ENCODE peak calls at places on chromosomes 11 and 22, in nine cellular contexts. A is A549, E is left lung, S is fibroblast of mammary gland, W is lower lobe of right lung, C is prostate gland, G is colonic mucosa, Z is GM23248, Y is foreskin fibroblast. F is an unnamed sample.

GRCh38 chr22:50082961-50083461 is 2.2 kb downstream of the MLC1 start:
- DNase-seq in E (peak; percentile 78), Y (no peak), A (no peak), G (no peak), S (no peak), W (no peak), Z (no peak), C (no peak), F (no peak)

GRCh38 chr22:17205432-17205831 is 13.8 kb downstream of the ADA2 start:
- DNase-seq in S (no peak), A (no peak), C (no peak), Z (no peak), E (no peak), G (no peak), Y (no peak), W (no peak), F (no peak)

GRCh38 chr22:30221121-30221992 is 25.2 kb downstream of the LIF start:
- DNase-seq in Y (no peak), W (no peak), S (no peak), G (no peak), C (no peak), Z (no peak), A (no peak), E (no peak), F (no peak)

GRCh38 chr11:120188371-120188770 is 22.5 kb upstream of the OAF start:
- DNase-seq in W (no peak), C (no peak), Z (no peak), G (no peak), Y (no peak), A (no peak), E (no peak), S (no peak), F (no peak)

GRCh38 chr11:33899383-33900037 is 7.6 kb upstream of the LMO2 start:
- DNase-seq in C (peak; percentile 65), S (peak; percentile 83), E (no peak), Y (peak; percentile 87), G (peak; percentile 64), W (peak; percentile 55), A (peak; percentile 31), Z (peak; percentile 93), F (peak; percentile 29)

GRCh38 chr11:94328587-94329080 is 24.3 kb downstream of the IZUMO1R start:
- DNase-seq in C (no peak), S (no peak), W (no peak), A (no peak), Y (no peak), G (no peak), E (no peak), Z (no peak), F (no peak)

GRCh38 chr11:132822294-132822693 is 710.0 kb downstream of the OPCML start:
- DNase-seq in Y (no peak), W (no peak), C (no peak), Z (no peak), A (no peak), G (no peak), S (no peak), E (no peak), F (no peak)

GRCh38 chr11:120178441-120179070 is 32.3 kb upstream of the OAF start:
- DNase-seq in E (no peak), W (no peak), Z (peak; percentile 84), A (no peak), S (peak; percentile 50), G (no peak), Y (peak; percentile 35), C (no peak), F (no peak)

GRCh38 chr11:69387409-69387885 is 93.5 kb downstream of the MYEOV start:
- DNase-seq in W (no peak), G (no peak), Y (no peak), E (no peak), A (no peak), S (no peak), C (no peak), Z (no peak), F (no peak)

GRCh38 chr11:24575392-24575791 is 78.5 kb downstream of the LUZP2 start:
- DNase-seq in Z (peak; percentile 3), C (no peak), W (no peak), Y (peak; percentile 8), G (no peak), A (peak; percentile 0), E (no peak), S (peak; percentile 14), F (no peak)

GRCh38 chr11:121575250-121575962 is 122.6 kb upstream of the SORL1-AS1 start:
- DNase-seq in Z (peak; percentile 8), G (peak; percentile 33), S (peak; percentile 82), W (peak; percentile 89), A (no peak), E (peak; percentile 90), Y (peak; percentile 83), C (no peak), F (peak; percentile 64)

GRCh38 chr11:113849713-113850112 is 25.7 kb downstream of the USP28 start:
- DNase-seq in W (no peak), S (no peak), A (no peak), E (no peak), G (no peak), Z (no peak), Y (no peak), C (no peak), F (no peak)

GRCh38 chr22:50696799-50697561 is 24.4 kb downstream of the SHANK3 start:
- DNase-seq in Y (peak; percentile 55), G (no peak), Z (peak; percentile 65), E (peak; percentile 80), W (peak; percentile 41), A (no peak), S (no peak), C (no peak), F (no peak)

GRCh38 chr11:94790771-94791180 is 22.6 kb downstream of the AMOTL1 start:
- DNase-seq in Y (peak; percentile 47), E (no peak), A (no peak), G (no peak), S (no peak), Z (peak; percentile 57), C (no peak), W (no peak), F (no peak)

GRCh38 chr22:30286813-30287625 is 2.3 kb downstream of the CASTOR1 start:
- DNase-seq in W (peak; percentile 88), A (peak; percentile 73), Z (peak; percentile 47), E (peak; percentile 97), C (peak; percentile 61), Y (peak; percentile 71), S (peak; percentile 45), G (peak; percentile 88), F (no peak)

GRCh38 chr22:32579533-32580220 is 105.1 kb downstream of the FBXO7 start:
- DNase-seq in C (no peak), S (peak; percentile 43), Z (peak; percentile 50), A (no peak), Y (peak; percentile 84), G (no peak), E (no peak), W (peak; percentile 51), F (no peak)

DNA sequence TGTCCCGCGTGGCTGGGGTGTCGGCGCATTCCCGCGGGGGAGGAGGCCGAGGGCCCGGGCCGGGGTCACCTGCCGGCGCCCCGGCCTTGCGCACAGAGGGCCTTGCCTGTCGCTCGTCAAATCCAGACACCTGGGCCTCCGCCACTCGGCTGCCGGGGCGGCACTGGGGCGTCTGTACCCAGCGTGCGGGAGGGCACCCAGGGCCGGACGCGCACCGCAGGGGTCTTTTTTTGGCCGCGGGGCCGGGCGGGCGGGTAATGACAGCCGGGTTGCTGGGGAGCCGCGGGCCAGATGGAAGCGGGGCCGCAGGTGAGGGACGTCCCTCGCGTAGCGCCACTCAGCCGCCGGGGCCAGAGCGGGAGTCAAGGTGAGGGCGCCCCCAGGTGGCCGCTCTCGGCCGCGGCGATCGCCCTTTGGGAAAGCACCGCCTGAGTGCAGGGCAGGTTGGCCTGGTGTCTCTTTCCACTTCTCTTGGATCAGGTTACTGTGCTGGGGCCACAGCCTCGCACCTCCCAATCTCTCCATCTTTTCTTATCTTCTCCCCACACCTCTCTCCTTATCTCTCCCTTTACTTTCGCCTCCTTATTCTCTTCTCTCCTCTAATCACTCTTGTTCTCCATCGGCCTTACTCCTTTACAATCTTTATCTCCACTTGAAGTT is 3.5 kb downstream of the PHLDB1 start:
- DNase-seq in G (peak; percentile 87), W (peak; percentile 90), C (peak; percentile 52), Z (peak; percentile 89), S (peak; percentile 67), Y (peak; percentile 90), E (peak; percentile 94), A (peak; percentile 63), F (no peak)
- H3K4me3 ChIP-seq in G (peak overlapping the region; percentile 44), W (peak overlapping the region; percentile 67), C (peak overlapping the region; percentile 24), Z (peak overlapping the region; percentile 81), S (peak overlapping the region; percentile 90), Y (peak overlapping the region; percentile 96), E (peak overlapping the region; percentile 53), A (no peak overlapping the region), F (peak overlapping the region; percentile 80)

GRCh38 chr22:20395897-20396287 is 1.9 kb downstream of the ZNF74 start:
- DNase-seq in A (no peak), G (no peak), W (no peak), Z (no peak), C (no peak), S (no peak), E (no peak), Y (no peak), F (no peak)
- H3K4me3 ChIP-seq in A (no peak overlapping the region), G (no peak overlapping the region), W (no peak overlapping the region), Z (no peak overlapping the region), C (no peak overlapping the region), S (no peak overlapping the region), E (peak overlapping the region; percentile 3), Y (no peak overlapping the region), F (no peak overlapping the region)

DNA sequence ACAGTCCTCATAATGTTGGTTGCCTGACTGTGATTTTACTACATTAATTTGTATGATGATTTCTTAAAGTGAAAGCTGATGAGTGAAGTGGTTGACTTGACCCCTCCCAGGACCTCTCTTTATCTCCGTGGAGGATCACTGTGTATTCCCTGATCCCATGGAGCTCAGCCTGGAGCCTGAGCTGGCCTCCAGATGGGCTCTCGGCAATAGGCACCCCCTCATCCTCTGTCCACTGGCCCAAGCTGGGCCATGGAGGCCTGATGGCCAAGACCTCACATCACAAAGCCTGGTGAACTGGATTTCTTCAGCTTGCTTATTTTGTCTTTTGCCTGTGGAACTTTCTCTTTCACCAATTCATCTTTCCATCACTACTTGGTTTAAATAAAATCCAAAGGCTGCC is 75.2 kb downstream of the WNT11 start:
- DNase-seq in A (no peak), E (no peak), G (no peak), W (no peak), Y (no peak), C (no peak), Z (no peak), S (no peak), F (no peak)
- H3K4me3 ChIP-seq in A (no peak overlapping the region), E (no peak overlapping the region), G (no peak overlapping the region), W (no peak overlapping the region), Y (no peak overlapping the region), C (no peak overlapping the region), Z (no peak overlapping the region), S (no peak overlapping the region), F (no peak overlapping the region)

DNA sequence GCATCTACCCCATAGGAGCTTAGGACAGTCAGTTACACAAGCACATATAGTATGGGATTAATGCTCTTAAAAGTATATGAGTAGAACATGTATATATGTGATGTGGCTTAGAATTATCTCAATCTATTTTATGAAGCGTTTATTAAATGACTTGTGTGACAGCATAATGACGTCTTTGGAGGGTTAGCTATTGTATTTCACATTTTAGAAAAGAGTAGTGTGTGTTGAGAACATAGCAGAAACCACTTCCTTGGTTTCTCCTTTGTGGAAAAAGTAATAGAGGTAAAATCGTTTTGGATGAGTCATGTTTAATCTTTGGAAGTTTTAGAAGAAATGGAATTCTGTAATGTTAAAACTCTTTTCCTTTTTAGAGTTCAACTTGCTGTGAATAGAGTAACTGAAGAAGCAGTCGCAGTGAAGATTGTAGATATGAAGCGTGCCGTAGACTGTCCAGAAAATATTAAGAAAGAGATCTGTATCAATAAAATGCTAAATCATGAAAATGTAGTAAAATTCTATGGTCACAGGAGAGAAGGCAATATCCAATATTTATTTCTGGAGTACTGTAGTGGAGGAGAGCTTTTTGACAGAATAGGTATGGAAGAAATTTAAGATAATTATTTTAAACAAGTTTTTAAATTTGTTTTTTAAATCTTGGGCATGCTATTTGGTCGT is 2.4 kb downstream of the CHEK1 start:
- DNase-seq in W (no peak), C (no peak), E (no peak), Z (peak; percentile 7), G (no peak), A (no peak), S (peak; percentile 17), Y (peak; percentile 3), F (no peak)
- H3K4me3 ChIP-seq in W (no peak overlapping the region), C (no peak overlapping the region), E (no peak overlapping the region), Z (peak overlapping the region; percentile 91), G (no peak overlapping the region), A (peak overlapping the region; percentile 60), S (peak overlapping the region; percentile 69), Y (peak overlapping the region; percentile 73), F (peak overlapping the region; percentile 84)